ENCODE peak calls at places on chromosomes 13 and 19, in seven cellular contexts. A, N, D, J, W, X and Z are unnamed samples.

GRCh38 chr13:67827992-67828391 is 597.9 kb upstream of the PCDH9 start:
- DNase-seq in A (no peak), N (no peak), D (no peak), J (no peak), W (no peak), X (no peak), Z (no peak)

GRCh38 chr19:294819-295686 is 3.9 kb upstream of the PLPP2 start:
- DNase-seq in A (no peak), N (no peak), D (peak; percentile 42), J (no peak), W (no peak), X (no peak), Z (no peak)

GRCh38 chr19:35468637-35469036 is 20.6 kb downstream of the FFAR2 start:
- DNase-seq in A (peak; percentile 39), N (no peak), D (peak; percentile 85), J (peak; percentile 24), W (no peak), X (no peak), Z (no peak)

GRCh38 chr19:13838071-13838942 is 38.6 kb upstream of the NANOS3 start:
- DNase-seq in A (no peak), N (no peak), D (no peak), J (no peak), W (no peak), X (no peak), Z (no peak)

GRCh38 chr13:45107539-45107938 is 12.8 kb upstream of the GTF2F2 start:
- DNase-seq in A (no peak), N (no peak), D (no peak), J (no peak), W (no peak), X (no peak), Z (no peak)

GRCh38 chr19:4748589-4748988 is 24.9 kb upstream of the DPP9 start:
- DNase-seq in A (no peak), N (no peak), D (no peak), J (no peak), W (no peak), X (no peak), Z (no peak)

GRCh38 chr13:27334774-27335490 is 64.3 kb downstream of the RASL11A start:
- DNase-seq in A (no peak), N (no peak), D (no peak), J (no peak), W (no peak), X (no peak), Z (no peak)

GRCh38 chr19:2627319-2627829 is 75.1 kb downstream of the GNG7 start:
- DNase-seq in A (peak; percentile 77), N (peak; percentile 98), D (peak; percentile 89), J (peak; percentile 99), W (peak; percentile 62), X (no peak), Z (peak; percentile 94)

GRCh38 chr19:1019980-1020867 is 699 bp downstream of the TMEM259 start:
- DNase-seq in A (no peak), N (no peak), D (peak; percentile 32), J (no peak), W (peak; percentile 41), X (peak; percentile 78), Z (no peak)

GRCh38 chr13:68232351-68233130 is 1002.4 kb upstream of the PCDH9 start:
- DNase-seq in A (no peak), N (no peak), D (no peak), J (peak; percentile 1), W (no peak), X (no peak), Z (no peak)

GRCh38 chr13:37753776-37754175 is 115.8 kb downstream of the TRPC4 start:
- DNase-seq in A (no peak), N (no peak), D (no peak), J (no peak), W (no peak), X (no peak), Z (no peak)

GRCh38 chr19:30338066-30338465 is 34.1 kb upstream of the ZNF536 start:
- DNase-seq in A (no peak), N (no peak), D (no peak), J (no peak), W (no peak), X (no peak), Z (no peak)

DNA sequence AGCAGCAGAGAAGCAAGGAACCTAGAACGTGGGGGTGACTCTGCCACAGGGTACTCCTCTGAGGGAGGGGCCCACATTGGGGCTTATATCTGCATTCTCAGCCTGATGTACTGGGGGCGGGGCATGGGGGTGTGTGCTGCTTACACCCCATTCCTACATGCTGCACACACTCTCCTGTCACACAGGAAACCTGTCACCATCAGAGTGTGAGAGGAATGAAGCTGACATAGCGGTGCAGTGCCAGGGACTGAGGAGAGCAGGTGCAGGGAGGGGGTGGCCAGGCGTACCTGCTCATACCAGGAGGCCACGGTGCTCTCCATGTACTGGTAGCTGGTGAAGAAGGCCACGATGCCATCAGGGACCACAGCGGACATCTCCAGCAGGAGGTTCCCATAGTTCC is 13.9 kb downstream of the KLC3 start:
- DNase-seq in A (no peak), N (no peak), D (no peak), J (no peak), W (no peak), X (no peak), Z (no peak)
- H3K36me3 ChIP-seq in A (peaks cover 47% of the 10 kb centered on the region), N (peaks cover 88% of the 10 kb centered on the region), D (no peaks in the 10 kb centered on the region), J (peaks cover 7% of the 10 kb centered on the region), W (no peaks in the 10 kb centered on the region), X (no peaks in the 10 kb centered on the region), Z (peaks cover 51% of the 10 kb centered on the region)

DNA sequence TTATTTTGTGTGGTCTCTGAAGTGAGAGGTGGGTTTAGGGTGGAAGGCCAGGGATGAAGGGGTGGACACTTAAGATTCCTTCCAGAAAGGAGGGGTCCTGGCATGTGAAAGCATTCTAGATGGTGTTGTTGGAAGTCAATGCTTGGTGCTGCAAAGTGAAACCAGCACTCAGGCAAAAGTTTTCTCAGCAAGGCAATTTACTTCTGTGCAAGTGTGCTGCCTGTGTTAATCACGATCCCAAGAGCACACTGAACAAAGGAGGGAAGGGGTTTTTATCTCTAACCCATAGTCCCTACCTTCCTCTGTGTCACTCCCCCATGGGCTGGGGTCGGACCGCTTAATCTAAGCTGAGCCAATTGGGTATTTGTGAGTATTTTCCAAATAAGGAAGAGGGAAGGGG is 1.3 kb downstream of the ZNF134 start:
- DNase-seq in A (no peak), N (no peak), D (no peak), J (peak; percentile 2), W (no peak), X (no peak), Z (no peak)
- H3K4me3 ChIP-seq in A (peak overlapping the region; percentile 95), N (no peak overlapping the region), D (no peak overlapping the region), J (no peak overlapping the region), W (peak overlapping the region; percentile 99), X (no peak overlapping the region), Z (peak overlapping the region; percentile 96)

GRCh38 chr19:48247212-48247611 is 8.5 kb downstream of the CARD8 start:
- DNase-seq in A (no peak), N (no peak), D (no peak), J (no peak), W (no peak), X (no peak), Z (no peak)
- H3K4me1 ChIP-seq in A (peaks cover 63% of the 10 kb centered on the region), N (peaks cover 6% of the 10 kb centered on the region), D (no peaks in the 10 kb centered on the region), J (no peaks in the 10 kb centered on the region), W (peaks cover 17% of the 10 kb centered on the region), X (no peaks in the 10 kb centered on the region), Z (no peaks in the 10 kb centered on the region)

DNA sequence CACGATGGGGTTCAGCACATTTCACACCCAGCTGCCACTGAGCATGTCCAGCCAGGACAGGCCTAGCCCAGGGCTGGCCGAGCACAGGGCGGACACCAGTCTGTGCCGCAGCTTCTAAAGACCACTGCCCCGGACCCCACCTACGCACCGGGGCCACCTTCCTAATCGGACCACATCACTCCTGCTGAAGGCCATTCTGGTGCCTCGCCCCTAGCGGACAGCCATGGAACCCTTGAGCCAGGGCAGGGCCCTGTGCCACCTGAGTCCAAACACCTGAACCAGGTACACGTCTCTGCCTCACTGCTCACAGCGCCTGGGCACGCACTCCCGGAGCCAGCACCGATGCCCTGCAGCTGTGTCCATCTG is 8.4 kb upstream of the C13orf46 start:
- DNase-seq in A (peak; percentile 5), N (no peak), D (no peak), J (no peak), W (no peak), X (no peak), Z (peak; percentile 39)
- H3K36me3 ChIP-seq in A (peaks cover 38% of the 10 kb centered on the region), N (peaks cover 33% of the 10 kb centered on the region), D (no peaks in the 10 kb centered on the region), J (no peaks in the 10 kb centered on the region), W (no peaks in the 10 kb centered on the region), X (no peaks in the 10 kb centered on the region), Z (peaks cover 46% of the 10 kb centered on the region)

DNA sequence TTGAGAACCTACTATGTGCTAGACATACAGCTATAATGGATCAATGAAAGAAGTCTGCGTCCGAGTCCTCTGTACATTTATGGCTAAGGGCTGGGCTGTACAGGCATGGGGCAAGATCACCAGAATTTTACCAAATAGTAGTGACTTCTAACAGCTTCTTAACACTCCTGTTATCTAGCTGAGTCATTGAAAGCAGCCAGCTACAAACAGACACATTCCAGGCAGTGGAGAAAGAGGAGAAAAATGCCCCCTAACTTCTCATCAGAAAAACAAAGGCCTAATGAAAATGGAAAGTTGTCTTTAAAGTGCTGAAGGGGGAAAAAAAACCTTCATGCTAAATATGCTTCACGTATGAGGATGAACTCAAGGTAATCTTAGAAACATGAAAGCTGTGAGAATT is 14.3 kb upstream of the ZNF667 start:
- DNase-seq in A (no peak), N (no peak), D (no peak), J (no peak), W (no peak), X (no peak), Z (no peak)
- H3K4me3 ChIP-seq in A (no peak overlapping the region), N (no peak overlapping the region), D (no peak overlapping the region), J (no peak overlapping the region), W (no peak overlapping the region), X (no peak overlapping the region), Z (no peak overlapping the region)

GRCh38 chr19:6235031-6235951 is 44.5 kb downstream of the MLLT1 start:
- DNase-seq in A (peak; percentile 12), N (no peak), D (no peak), J (no peak), W (no peak), X (no peak), Z (no peak)

GRCh38 chr19:6238256-6238642 is 41.5 kb downstream of the MLLT1 start:
- DNase-seq in A (no peak), N (no peak), D (no peak), J (no peak), W (no peak), X (no peak), Z (no peak)

GRCh38 chr19:6238643-6239281 is 41.0 kb downstream of the MLLT1 start:
- DNase-seq in A (peak; percentile 70), N (no peak), D (no peak), J (peak; percentile 37), W (no peak), X (peak; percentile 75), Z (peak; percentile 74)

GRCh38 chr19:6234527-6234926 is 45.2 kb downstream of the MLLT1 start:
- DNase-seq in A (no peak), N (no peak), D (no peak), J (no peak), W (no peak), X (no peak), Z (no peak)

GRCh38 chr19:6236310-6237291 is 43.2 kb downstream of the MLLT1 start:
- DNase-seq in A (peak; percentile 29), N (no peak), D (peak; percentile 33), J (no peak), W (no peak), X (peak; percentile 42), Z (peak; percentile 57)
- H3K4me1 ChIP-seq in A (peaks cover 100% of the 10 kb centered on the region), N (peaks cover 9% of the 10 kb centered on the region), D (peaks cover 8% of the 10 kb centered on the region), J (peaks cover 65% of the 10 kb centered on the region), W (peaks cover 98% of the 10 kb centered on the region), X (peaks cover 46% of the 10 kb centered on the region), Z (peaks cover 79% of the 10 kb centered on the region)